ENCODE peak calls at places on chromosomes 11 and 22, in seven cellular contexts. D, O, U, B, E, R and L are unnamed samples.

GRCh38 chr11:18615628-18616392 is 16.2 kb downstream of the MISFA start:
- DNase-seq in D (peak; percentile 48), O (no peak), U (no peak), B (no peak), E (no peak), R (no peak), L (no peak)

GRCh38 chr11:26950260-26950719 is 43.6 kb upstream of the FIBIN start:
- DNase-seq in D (no peak), O (no peak), U (no peak), B (peak; percentile 62), E (no peak), R (no peak), L (no peak)

GRCh38 chr11:72918825-72919224 is 104.6 kb downstream of the ATG16L2 start:
- DNase-seq in D (no peak), O (no peak), U (no peak), B (no peak), E (no peak), R (no peak), L (no peak)

GRCh38 chr11:134742228-134742612 is 330.2 kb upstream of the B3GAT1 start:
- DNase-seq in D (no peak), O (no peak), U (no peak), B (no peak), E (no peak), R (no peak), L (no peak)

GRCh38 chr22:29574762-29575450 is 6.0 kb downstream of the NIPSNAP1 start:
- DNase-seq in D (no peak), O (no peak), U (no peak), B (no peak), E (no peak), R (no peak), L (no peak)

GRCh38 chr22:45612451-45612901 is 59.2 kb upstream of the ATXN10 start:
- DNase-seq in D (no peak), O (no peak), U (no peak), B (peak; percentile 51), E (peak; percentile 42), R (no peak), L (no peak)

GRCh38 chr11:61793084-61793828 is 545 bp downstream of the FEN1 start:
- DNase-seq in D (no peak), O (no peak), U (no peak), B (no peak), E (no peak), R (no peak), L (no peak)

GRCh38 chr11:7673724-7674434 is 579 bp upstream of the CYB5R2 start:
- DNase-seq in D (no peak), O (no peak), U (no peak), B (no peak), E (no peak), R (no peak), L (no peak)

GRCh38 chr11:98625526-98625925 is 395.2 kb upstream of the CNTN5 start:
- DNase-seq in D (no peak), O (no peak), U (no peak), B (no peak), E (no peak), R (no peak), L (no peak)

GRCh38 chr11:113806403-113806802 is 26.8 kb downstream of the CLDN25 start:
- DNase-seq in D (peak; percentile 15), O (no peak), U (no peak), B (no peak), E (no peak), R (no peak), L (peak; percentile 59)

GRCh38 chr11:129911298-129911697 is 15.9 kb upstream of the NFRKB start:
- DNase-seq in D (no peak), O (no peak), U (no peak), B (no peak), E (no peak), R (no peak), L (no peak)

GRCh38 chr11:86396403-86396802 is 21.7 kb downstream of the CCDC81 start:
- DNase-seq in D (no peak), O (no peak), U (no peak), B (peak; percentile 43), E (no peak), R (no peak), L (no peak)

GRCh38 chr22:39651783-39652058 is 81.2 kb downstream of the CACNA1I start:
- DNase-seq in D (no peak), O (no peak), U (no peak), B (no peak), E (no peak), R (no peak), L (no peak)

GRCh38 chr11:110778351-110778750 is 66.1 kb upstream of the ARHGAP20 start:
- DNase-seq in D (no peak), O (no peak), U (no peak), B (no peak), E (no peak), R (no peak), L (no peak)

GRCh38 chr11:103661185-103661584 is 375.3 kb upstream of the DDI1 start:
- DNase-seq in D (no peak), O (no peak), U (no peak), B (no peak), E (no peak), R (no peak), L (no peak)